ENCODE peak calls at places on chromosomes 3 and 15, in eight cellular contexts. I, J, G, X, D, F, T and K are unnamed samples.
A peak's percentile ranks its signal among the peaks of the same experiment; 100 is the strongest.

GRCh38 chr3:177487635-177488186 is 290.4 kb upstream of the TBL1XR1 start:
- DNase-seq in I (no peak), J (no peak), G (no peak), X (no peak), D (no peak), F (no peak), T (no peak), K (no peak)

GRCh38 chr3:41259449-41260062 is 60.3 kb downstream of the CTNNB1 start:
- DNase-seq in I (no peak), J (no peak), G (no peak), X (no peak), D (no peak), F (no peak), T (no peak), K (no peak)

GRCh38 chr15:53716909-53717878 is 42.3 kb downstream of the WDR72 start:
- DNase-seq in I (no peak), J (peak; percentile 9), G (peak; percentile 15), X (no peak), D (no peak), F (no peak), T (no peak), K (peak; percentile 11)

GRCh38 chr3:134312072-134312872 is 61.6 kb upstream of the RYK start:
- DNase-seq in I (peak; percentile 39), J (no peak), G (no peak), X (no peak), D (peak; percentile 76), F (no peak), T (no peak), K (peak; percentile 69)

GRCh38 chr3:175512700-175513099 is 653.6 kb downstream of the NAALADL2 start:
- DNase-seq in I (no peak), J (no peak), G (no peak), X (no peak), D (no peak), F (no peak), T (no peak), K (no peak)

GRCh38 chr3:4804161-4805058 is 174.8 kb upstream of the BHLHE40 start:
- DNase-seq in I (no peak), J (no peak), G (no peak), X (no peak), D (no peak), F (no peak), T (no peak), K (no peak)

GRCh38 chr3:134804508-134805480 is 9.7 kb downstream of the EPHB1 start:
- DNase-seq in I (no peak), J (no peak), G (no peak), X (no peak), D (peak; percentile 44), F (no peak), T (no peak), K (no peak)

GRCh38 chr3:105747056-105747455 is 121.8 kb downstream of the CBLB start:
- DNase-seq in I (no peak), J (no peak), G (no peak), X (no peak), D (no peak), F (no peak), T (no peak), K (peak; percentile 13)

GRCh38 chr15:77966540-77967290 is 110.8 kb downstream of the TBC1D2B start:
- DNase-seq in I (no peak), J (peak; percentile 64), G (peak; percentile 65), X (no peak), D (peak; percentile 80), F (peak; percentile 46), T (no peak), K (peak; percentile 87)

GRCh38 chr3:171971919-171972526 is 67.4 kb upstream of the FNDC3B start:
- DNase-seq in I (no peak), J (no peak), G (no peak), X (no peak), D (no peak), F (no peak), T (no peak), K (no peak)

GRCh38 chr3:127761101-127761802 is 61.1 kb downstream of the MGLL start:
- DNase-seq in I (no peak), J (no peak), G (no peak), X (no peak), D (no peak), F (peak; percentile 36), T (no peak), K (no peak)

GRCh38 chr3:37348736-37349396 is 174.5 kb upstream of the LRRFIP2 start:
- DNase-seq in I (no peak), J (peak; percentile 72), G (no peak), X (no peak), D (no peak), F (no peak), T (no peak), K (no peak)

GRCh38 chr15:57635300-57635944 is 43.7 kb downstream of the MYZAP start:
- DNase-seq in I (no peak), J (no peak), G (no peak), X (no peak), D (no peak), F (peak; percentile 34), T (peak; percentile 47), K (no peak)

GRCh38 chr15:64809649-64810498 is 15.6 kb downstream of the PIF1 start:
- DNase-seq in I (peak; percentile 81), J (peak; percentile 90), G (peak; percentile 74), X (no peak), D (peak; percentile 96), F (peak; percentile 83), T (peak; percentile 83), K (peak; percentile 91)

GRCh38 chr15:50059883-50060282 is 59.1 kb downstream of the ATP8B4 start:
- DNase-seq in I (no peak), J (no peak), G (no peak), X (no peak), D (peak; percentile 49), F (no peak), T (peak; percentile 20), K (no peak)
- H3K27ac ChIP-seq in I (no peak overlapping the region), J (no peak overlapping the region), G (no peak overlapping the region), X (no peak overlapping the region), D (no peak overlapping the region), F (peak overlapping the region; percentile 22), T (peak overlapping the region; percentile 47), K (no peak overlapping the region)

DNA sequence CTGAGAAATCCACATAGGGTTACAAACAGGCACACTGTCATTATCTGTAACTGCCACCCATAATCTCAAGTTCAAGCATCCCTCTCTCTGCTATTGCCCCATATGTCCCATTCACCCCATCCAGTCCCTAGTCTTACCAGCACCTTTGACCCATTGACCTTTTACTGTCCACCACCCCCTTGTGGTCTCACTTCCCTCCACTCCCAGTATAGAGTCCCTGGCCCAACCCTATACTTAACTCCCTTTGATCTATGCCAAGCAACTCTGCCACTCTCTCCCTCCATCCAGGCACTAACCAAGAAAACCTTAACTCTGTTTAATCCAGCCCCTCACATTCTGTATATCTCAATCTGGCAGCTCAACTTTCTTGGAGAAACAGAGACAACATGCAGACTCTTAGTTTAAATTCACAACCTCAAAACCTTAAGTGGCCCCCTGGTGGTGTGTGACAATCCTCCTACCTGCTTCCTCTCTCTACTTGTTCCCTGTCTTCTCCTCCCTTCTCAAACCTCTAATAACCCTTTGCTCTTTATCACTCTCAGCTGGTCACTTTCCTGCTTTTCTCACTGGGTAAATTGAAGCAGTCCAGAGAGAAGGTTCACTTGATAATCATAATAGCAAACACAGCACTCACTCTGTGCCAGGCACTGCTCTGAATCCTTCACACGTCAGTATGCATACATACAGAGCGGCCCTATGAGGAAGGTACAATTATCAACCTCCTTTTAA is 162.7 kb downstream of the STT3B start:
- DNase-seq in I (no peak), J (no peak), G (peak; percentile 33), X (no peak), D (peak; percentile 88), F (peak; percentile 14), T (no peak), K (no peak)
- TF ChIP-seq CTCF in I (no peak), J (peak; percentile 27), G (peak; percentile 70), X (no peak), D (peak; percentile 81), F (no peak), T (peak; percentile 43), K (no peak)

DNA sequence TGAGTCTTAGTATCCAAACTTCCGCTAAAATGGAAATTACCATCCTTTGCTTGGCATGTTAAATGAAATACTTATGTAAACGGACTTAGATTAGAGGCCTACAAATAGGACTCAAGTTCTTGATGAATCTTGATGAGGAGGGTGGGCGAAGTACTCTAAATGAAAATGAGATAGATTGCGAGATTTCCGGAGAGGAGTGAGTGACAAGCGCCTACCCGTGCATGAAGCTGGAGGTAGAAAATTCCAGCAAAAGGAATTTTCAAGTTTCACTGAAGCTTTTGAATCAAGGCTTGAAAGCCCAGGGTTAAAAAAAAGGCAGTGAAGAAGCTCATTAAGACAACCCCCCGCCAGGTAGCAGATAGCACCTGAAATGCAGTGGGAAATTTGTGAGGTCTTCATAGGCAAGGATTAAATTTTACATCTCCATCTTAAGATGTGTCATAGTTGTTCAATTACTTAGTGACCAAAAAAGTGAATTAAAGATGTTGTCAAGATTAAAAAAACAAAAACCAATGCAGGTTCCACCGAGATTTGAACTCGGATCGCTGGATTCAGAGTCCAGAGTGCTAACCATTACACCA is 655 bp upstream of the RAB11A start:
- DNase-seq in I (no peak), J (no peak), G (no peak), X (no peak), D (no peak), F (no peak), T (no peak), K (peak; percentile 3)
- H3K27ac ChIP-seq in I (peak overlapping the region; percentile 95), J (peak overlapping the region; percentile 98), G (peak overlapping the region; percentile 83), X (peak overlapping the region; percentile 98), D (no peak overlapping the region), F (peak overlapping the region; percentile 97), T (peak overlapping the region; percentile 98), K (peak overlapping the region; percentile 91)

GRCh38 chr3:129433565-129433964 is 5.1 kb upstream of the EFCAB12 start:
- DNase-seq in I (no peak), J (no peak), G (no peak), X (no peak), D (no peak), F (no peak), T (no peak), K (no peak)
- TF ChIP-seq CTCF in I (no peak), J (no peak), G (no peak), X (no peak), D (no peak), F (no peak), T (no peak), K (no peak)

GRCh38 chr3:31364711-31365110 is 168.0 kb upstream of the STT3B start:
- DNase-seq in I (no peak), J (no peak), G (no peak), X (no peak), D (no peak), F (no peak), T (no peak), K (no peak)
- H3K27ac ChIP-seq in I (no peak overlapping the region), J (no peak overlapping the region), G (no peak overlapping the region), X (no peak overlapping the region), D (no peak overlapping the region), F (no peak overlapping the region), T (no peak overlapping the region), K (no peak overlapping the region)

DNA sequence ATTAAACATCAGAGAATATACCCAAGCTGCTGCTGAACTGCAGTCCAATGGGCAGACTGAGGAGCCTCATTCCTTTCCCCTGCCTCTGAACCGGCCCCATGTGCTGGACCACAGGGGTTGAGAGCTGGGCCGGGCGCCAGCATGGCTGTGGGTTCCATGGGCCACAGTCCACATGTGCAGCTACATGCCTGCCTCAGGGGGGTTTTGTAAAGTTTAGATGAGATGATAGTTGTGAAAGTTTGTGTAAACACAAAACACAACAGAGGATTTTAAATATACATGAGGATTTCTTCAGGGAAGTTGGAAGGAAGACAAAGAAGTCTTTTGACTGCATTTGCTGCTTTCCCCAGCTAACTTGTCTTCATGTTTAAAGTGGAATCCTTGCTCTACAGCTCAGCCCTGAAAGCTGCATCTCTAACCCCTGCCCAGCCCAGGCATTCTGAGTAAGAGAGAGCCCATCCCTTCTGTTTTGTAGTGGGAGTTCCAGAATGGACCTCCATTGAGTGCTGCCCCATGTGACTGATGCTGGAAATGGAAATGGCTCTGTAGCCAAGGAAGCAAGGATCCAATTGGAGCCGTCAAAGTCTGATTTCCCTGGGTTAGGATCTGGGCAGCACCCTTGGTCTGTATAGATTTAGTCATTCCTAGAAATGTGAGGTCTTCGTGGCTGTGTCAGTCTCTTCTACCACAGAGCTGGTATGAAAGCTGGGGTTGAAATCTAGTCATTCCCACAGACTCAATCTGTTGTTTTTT is 17.5 kb downstream of the SLC12A8 start:
- DNase-seq in I (no peak), J (no peak), G (no peak), X (no peak), D (peak; percentile 52), F (no peak), T (no peak), K (no peak)
- TF ChIP-seq CTCF in I (no peak), J (no peak), G (no peak), X (no peak), D (no peak), F (no peak), T (no peak), K (no peak)